ENCODE peak calls at places on chromosome 7, in seven cellular contexts. V, L, I, P, Z, W and S are unnamed samples.

GRCh38 chr7:149787428-149788299 is 14.3 kb upstream of the ZNF467 start:
- DNase-seq in V (peak; percentile 58), L (no peak), I (no peak), P (peak; percentile 20), Z (no peak), W (no peak), S (no peak)

GRCh38 chr7:124276005-124276606 is 243.2 kb upstream of the TMEM229A start:
- DNase-seq in V (peak; percentile 32), L (no peak), I (no peak), P (no peak), Z (no peak), W (peak; percentile 41), S (no peak)

GRCh38 chr7:1571261-1571650 is 1.4 kb upstream of the PSMG3 start:
- DNase-seq in V (peak; percentile 51), L (no peak), I (no peak), P (no peak), Z (no peak), W (no peak), S (no peak)

GRCh38 chr7:47394216-47394615 is 187.7 kb downstream of the TNS3 start:
- DNase-seq in V (no peak), L (peak; percentile 22), I (no peak), P (no peak), Z (no peak), W (no peak), S (no peak)

GRCh38 chr7:43201912-43202311 is 89.5 kb downstream of the HECW1 start:
- DNase-seq in V (no peak), L (no peak), I (no peak), P (no peak), Z (no peak), W (no peak), S (no peak)

GRCh38 chr7:71311576-71311975 is 179.6 kb downstream of the GALNT17 start:
- DNase-seq in V (no peak), L (no peak), I (no peak), P (no peak), Z (no peak), W (no peak), S (no peak)

GRCh38 chr7:155188357-155188756 is 109.3 kb upstream of the INSIG1 start:
- DNase-seq in V (no peak), L (no peak), I (no peak), P (no peak), Z (no peak), W (no peak), S (no peak)

GRCh38 chr7:157693071-157693520 is 356.3 kb downstream of the DNAJB6 start:
- DNase-seq in V (no peak), L (peak; percentile 57), I (no peak), P (no peak), Z (peak; percentile 64), W (no peak), S (no peak)

GRCh38 chr7:4472739-4473138 is 209.4 kb upstream of the FOXK1 start:
- DNase-seq in V (no peak), L (no peak), I (no peak), P (no peak), Z (no peak), W (no peak), S (no peak)

GRCh38 chr7:93156884-93157283 is 8.7 kb upstream of the SAMD9L start:
- DNase-seq in V (no peak), L (no peak), I (no peak), P (no peak), Z (no peak), W (no peak), S (no peak)

GRCh38 chr7:27168265-27168947 is 3.1 kb upstream of the HOXA9 start:
- DNase-seq in V (no peak), L (peak; percentile 48), I (no peak), P (no peak), Z (peak; percentile 88), W (no peak), S (no peak)
- H3K4me3 ChIP-seq in V (no peak overlapping the region), L (no peak overlapping the region), I (no peak overlapping the region), P (no peak overlapping the region), Z (peak overlapping the region; percentile 86), W (no peak overlapping the region), S (peak overlapping the region; percentile 64)

GRCh38 chr7:134829381-134829986 is 50.0 kb downstream of the CALD1 start:
- DNase-seq in V (no peak), L (no peak), I (no peak), P (no peak), Z (no peak), W (no peak), S (no peak)
- H3K27ac ChIP-seq in V (no peak overlapping the region), L (no peak overlapping the region), I (no peak overlapping the region), P (no peak overlapping the region), Z (peak overlapping the region; percentile 8), W (no peak overlapping the region), S (no peak overlapping the region)

DNA sequence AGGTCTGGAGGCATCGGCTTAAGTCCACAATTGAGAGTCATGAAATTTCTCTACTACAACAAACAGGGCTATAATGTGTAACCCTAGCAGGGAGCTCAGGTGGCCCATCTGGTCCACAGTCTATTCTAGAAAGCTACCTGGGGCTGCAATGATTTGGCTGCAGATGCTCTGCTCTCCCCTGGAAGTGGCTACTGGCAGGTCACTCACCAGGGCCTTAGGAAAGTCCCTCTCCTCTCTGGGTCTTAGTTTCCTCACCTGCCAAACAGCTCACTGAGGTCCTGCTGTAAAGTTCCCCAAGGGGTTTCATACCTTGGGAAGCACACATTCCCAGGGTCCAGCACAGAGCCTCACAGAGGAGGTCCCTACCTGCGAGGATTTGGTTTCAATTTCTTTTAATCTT is 2.5 kb downstream of the IGFBP3 start:
- DNase-seq in V (no peak), L (no peak), I (no peak), P (no peak), Z (no peak), W (no peak), S (no peak)
- H3K4me3 ChIP-seq in V (peak overlapping the region; percentile 66), L (no peak overlapping the region), I (no peak overlapping the region), P (no peak overlapping the region), Z (peak overlapping the region; percentile 64), W (no peak overlapping the region), S (peak overlapping the region; percentile 53)

GRCh38 chr7:21717323-21717722 is 174.5 kb downstream of the DNAH11 start:
- DNase-seq in V (no peak), L (no peak), I (no peak), P (no peak), Z (no peak), W (no peak), S (no peak)
- H3K27ac ChIP-seq in V (no peak overlapping the region), L (no peak overlapping the region), I (no peak overlapping the region), P (no peak overlapping the region), Z (no peak overlapping the region), W (no peak overlapping the region), S (no peak overlapping the region)

GRCh38 chr7:95550546-95550945 is 45.8 kb downstream of the PDK4 start:
- DNase-seq in V (no peak), L (no peak), I (no peak), P (no peak), Z (no peak), W (no peak), S (no peak)
- H3K4me3 ChIP-seq in V (no peak overlapping the region), L (no peak overlapping the region), I (no peak overlapping the region), P (no peak overlapping the region), Z (peak overlapping the region; percentile 3), W (no peak overlapping the region), S (no peak overlapping the region)

DNA sequence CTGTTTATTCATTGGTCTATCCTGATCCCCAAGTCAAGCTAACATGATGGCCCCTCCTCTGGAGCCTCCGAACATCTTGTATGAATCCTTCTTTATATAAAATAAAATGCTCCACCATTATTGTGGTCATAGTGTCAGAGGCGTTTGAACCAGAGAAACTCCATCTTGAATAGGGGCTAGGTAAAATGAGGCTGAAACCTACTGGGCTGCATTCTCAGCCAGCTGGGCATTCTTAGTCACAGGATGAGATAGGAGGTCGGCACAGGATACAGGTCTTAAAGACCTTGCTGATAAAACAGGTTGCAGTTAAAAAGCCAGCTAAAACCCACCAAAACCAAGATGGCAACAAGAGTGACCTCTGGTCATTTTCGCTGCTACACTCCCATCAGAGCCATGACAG is 905.8 kb upstream of the AUTS2 start:
- DNase-seq in V (no peak), L (no peak), I (no peak), P (no peak), Z (no peak), W (no peak), S (no peak)
- H3K27ac ChIP-seq in V (peak overlapping the region; percentile 90), L (no peak overlapping the region), I (no peak overlapping the region), P (no peak overlapping the region), Z (no peak overlapping the region), W (no peak overlapping the region), S (no peak overlapping the region)

DNA sequence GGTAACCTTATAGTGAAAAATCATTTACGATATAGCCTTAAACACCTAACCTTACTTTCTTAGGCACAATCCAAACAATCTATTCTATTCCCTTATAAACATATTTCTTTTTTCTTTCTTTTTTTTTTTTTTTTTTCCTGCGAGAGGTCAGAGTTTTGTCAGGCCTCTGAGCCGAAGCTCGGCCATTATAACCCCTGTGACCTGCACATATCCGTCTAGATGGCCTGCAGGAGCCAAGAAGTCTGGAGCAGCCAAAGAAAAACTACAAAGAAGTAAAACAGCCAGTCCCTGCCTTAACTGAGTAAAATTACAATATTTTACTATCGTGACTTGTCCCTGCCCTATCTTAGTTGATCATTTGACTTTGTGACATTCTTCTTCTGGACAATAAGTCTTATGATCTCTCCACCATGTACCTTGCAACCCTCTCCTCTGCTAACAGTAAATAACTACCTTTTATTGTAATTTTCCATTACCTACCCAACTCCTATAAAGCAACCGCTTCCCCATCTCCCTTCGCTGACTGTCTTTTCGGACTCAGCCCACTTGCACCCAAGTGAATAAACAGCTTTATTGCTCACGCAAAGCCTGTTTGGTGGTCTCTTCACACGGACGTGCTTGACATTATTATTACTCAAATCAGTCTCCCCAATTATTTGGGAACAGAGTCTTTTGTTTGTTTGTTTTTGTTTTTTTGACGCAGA is 64.5 kb downstream of the AOAH start:
- DNase-seq in V (no peak), L (no peak), I (no peak), P (no peak), Z (no peak), W (no peak), S (no peak)
- H3K4me3 ChIP-seq in V (no peak overlapping the region), L (no peak overlapping the region), I (no peak overlapping the region), P (no peak overlapping the region), Z (no peak overlapping the region), W (no peak overlapping the region), S (no peak overlapping the region)

GRCh38 chr7:112266141-112266540 is 59.6 kb downstream of the ZNF277 start:
- DNase-seq in V (no peak), L (no peak), I (no peak), P (no peak), Z (no peak), W (no peak), S (no peak)
- H3K27ac ChIP-seq in V (no peak overlapping the region), L (no peak overlapping the region), I (no peak overlapping the region), P (no peak overlapping the region), Z (no peak overlapping the region), W (no peak overlapping the region), S (no peak overlapping the region)